ENCODE peak calls at places on chromosomes 7 and 10, in seven cellular contexts. One of them, this sample, is unnamed.

GRCh38 chr7:147547252-147547897 is 1043.2 kb upstream of the C7orf33 start:
- DNase-seq in fibroblast of lung: peak
- DNase-seq in CD8-positive, alpha-beta memory T cell: no peak
- DNase-seq in sigmoid colon: no peak
- DNase-seq in neural progenitor cell: peak
- DNase-seq in HCT116: no peak
- DNase-seq in effector memory CD4-positive, alpha-beta T cell: no peak
- DNase-seq in this sample: no peak

GRCh38 chr10:35335718-35336083 is 608 bp upstream of the CCNY start:
- DNase-seq in fibroblast of lung: no peak
- DNase-seq in CD8-positive, alpha-beta memory T cell: peak
- DNase-seq in sigmoid colon: no peak
- DNase-seq in neural progenitor cell: peak
- DNase-seq in HCT116: no peak
- DNase-seq in effector memory CD4-positive, alpha-beta T cell: no peak
- DNase-seq in this sample: no peak

GRCh38 chr7:106071356-106071998 is 40.6 kb downstream of the SYPL1 start:
- DNase-seq in fibroblast of lung: no peak
- DNase-seq in CD8-positive, alpha-beta memory T cell: no peak
- DNase-seq in sigmoid colon: no peak
- DNase-seq in neural progenitor cell: no peak
- DNase-seq in HCT116: no peak
- DNase-seq in effector memory CD4-positive, alpha-beta T cell: peak
- DNase-seq in this sample: no peak

GRCh38 chr7:9719303-9719702 is 1254.4 kb upstream of the PHF14 start:
- DNase-seq in fibroblast of lung: no peak
- DNase-seq in CD8-positive, alpha-beta memory T cell: no peak
- DNase-seq in sigmoid colon: no peak
- DNase-seq in neural progenitor cell: no peak
- DNase-seq in HCT116: no peak
- DNase-seq in effector memory CD4-positive, alpha-beta T cell: no peak
- DNase-seq in this sample: no peak

GRCh38 chr10:83372646-83373045 is 766.7 kb upstream of the GHITM start:
- DNase-seq in fibroblast of lung: no peak
- DNase-seq in CD8-positive, alpha-beta memory T cell: no peak
- DNase-seq in sigmoid colon: no peak
- DNase-seq in neural progenitor cell: no peak
- DNase-seq in HCT116: no peak
- DNase-seq in effector memory CD4-positive, alpha-beta T cell: no peak
- DNase-seq in this sample: no peak

GRCh38 chr10:99329891-99330674 is 927 bp downstream of the CNNM1 start:
- DNase-seq in fibroblast of lung: peak
- DNase-seq in CD8-positive, alpha-beta memory T cell: no peak
- DNase-seq in sigmoid colon: peak
- DNase-seq in neural progenitor cell: peak
- DNase-seq in HCT116: no peak
- DNase-seq in effector memory CD4-positive, alpha-beta T cell: no peak
- DNase-seq in this sample: no peak

GRCh38 chr7:152406491-152406890 is 29.3 kb downstream of the KMT2C start:
- DNase-seq in fibroblast of lung: no peak
- DNase-seq in CD8-positive, alpha-beta memory T cell: no peak
- DNase-seq in sigmoid colon: peak
- DNase-seq in neural progenitor cell: no peak
- DNase-seq in HCT116: no peak
- DNase-seq in effector memory CD4-positive, alpha-beta T cell: no peak
- DNase-seq in this sample: no peak

GRCh38 chr10:126459878-126460481 is 71.7 kb upstream of the ADAM12 start:
- DNase-seq in fibroblast of lung: peak
- DNase-seq in CD8-positive, alpha-beta memory T cell: no peak
- DNase-seq in sigmoid colon: no peak
- DNase-seq in neural progenitor cell: no peak
- DNase-seq in HCT116: peak
- DNase-seq in effector memory CD4-positive, alpha-beta T cell: no peak
- DNase-seq in this sample: no peak

GRCh38 chr10:50512743-50513416 is 110.9 kb downstream of the SGMS1 start:
- DNase-seq in fibroblast of lung: no peak
- DNase-seq in CD8-positive, alpha-beta memory T cell: peak
- DNase-seq in sigmoid colon: no peak
- DNase-seq in neural progenitor cell: no peak
- DNase-seq in HCT116: no peak
- DNase-seq in effector memory CD4-positive, alpha-beta T cell: no peak
- DNase-seq in this sample: no peak

GRCh38 chr7:158557441-158557755 is 30.2 kb downstream of the PTPRN2 start:
- DNase-seq in fibroblast of lung: no peak
- DNase-seq in CD8-positive, alpha-beta memory T cell: no peak
- DNase-seq in sigmoid colon: no peak
- DNase-seq in neural progenitor cell: no peak
- DNase-seq in HCT116: no peak
- DNase-seq in effector memory CD4-positive, alpha-beta T cell: no peak
- DNase-seq in this sample: no peak

GRCh38 chr10:69657866-69658265 is 27.8 kb downstream of the FAM241B start:
- DNase-seq in fibroblast of lung: no peak
- DNase-seq in CD8-positive, alpha-beta memory T cell: no peak
- DNase-seq in sigmoid colon: no peak
- DNase-seq in neural progenitor cell: no peak
- DNase-seq in HCT116: no peak
- DNase-seq in effector memory CD4-positive, alpha-beta T cell: no peak
- DNase-seq in this sample: no peak

GRCh38 chr7:79711660-79712059 is 258.2 kb upstream of the MAGI2 start:
- DNase-seq in fibroblast of lung: no peak
- DNase-seq in CD8-positive, alpha-beta memory T cell: no peak
- DNase-seq in sigmoid colon: no peak
- DNase-seq in neural progenitor cell: no peak
- DNase-seq in HCT116: no peak
- DNase-seq in effector memory CD4-positive, alpha-beta T cell: no peak
- DNase-seq in this sample: no peak

GRCh38 chr7:1948887-1949680 is 279.0 kb downstream of the ELFN1 start:
- DNase-seq in fibroblast of lung: no peak
- DNase-seq in CD8-positive, alpha-beta memory T cell: peak
- DNase-seq in sigmoid colon: peak
- DNase-seq in neural progenitor cell: no peak
- DNase-seq in HCT116: no peak
- DNase-seq in effector memory CD4-positive, alpha-beta T cell: no peak
- DNase-seq in this sample: no peak

GRCh38 chr7:1949681-1950055 is 279.6 kb downstream of the ELFN1 start:
- DNase-seq in fibroblast of lung: no peak
- DNase-seq in CD8-positive, alpha-beta memory T cell: peak
- DNase-seq in sigmoid colon: peak
- DNase-seq in neural progenitor cell: no peak
- DNase-seq in HCT116: no peak
- DNase-seq in effector memory CD4-positive, alpha-beta T cell: no peak
- DNase-seq in this sample: peak

GRCh38 chr7:1950623-1951523 is 280.8 kb downstream of the ELFN1 start:
- DNase-seq in fibroblast of lung: peak
- DNase-seq in CD8-positive, alpha-beta memory T cell: peak
- DNase-seq in sigmoid colon: no peak
- DNase-seq in neural progenitor cell: no peak
- DNase-seq in HCT116: no peak
- DNase-seq in effector memory CD4-positive, alpha-beta T cell: no peak
- DNase-seq in this sample: no peak

GRCh38 chr7:1951600-1951999 is 281.1 kb downstream of the MAD1L1 start:
- DNase-seq in fibroblast of lung: no peak
- DNase-seq in CD8-positive, alpha-beta memory T cell: no peak
- DNase-seq in sigmoid colon: no peak
- DNase-seq in neural progenitor cell: no peak
- DNase-seq in HCT116: no peak
- DNase-seq in effector memory CD4-positive, alpha-beta T cell: no peak
- DNase-seq in this sample: no peak

GRCh38 chr7:1950066-1950622 is 280.1 kb downstream of the ELFN1 start:
- DNase-seq in fibroblast of lung: no peak
- DNase-seq in CD8-positive, alpha-beta memory T cell: no peak
- DNase-seq in sigmoid colon: no peak
- DNase-seq in neural progenitor cell: no peak
- DNase-seq in HCT116: no peak
- DNase-seq in effector memory CD4-positive, alpha-beta T cell: no peak
- DNase-seq in this sample: no peak
- H3K27ac ChIP-seq in fibroblast of lung: no peak
- H3K27ac ChIP-seq in CD8-positive, alpha-beta memory T cell: no peak
- H3K27ac ChIP-seq in sigmoid colon: no peak
- H3K27ac ChIP-seq in neural progenitor cell: no peak
- H3K27ac ChIP-seq in HCT116: no peak
- H3K27ac ChIP-seq in effector memory CD4-positive, alpha-beta T cell: no peak
- H3K27ac ChIP-seq in this sample: no peak

GRCh38 chr10:124717358-124717757 is 26.8 kb downstream of the FAM53B start:
- DNase-seq in fibroblast of lung: no peak
- DNase-seq in CD8-positive, alpha-beta memory T cell: no peak
- DNase-seq in sigmoid colon: no peak
- DNase-seq in neural progenitor cell: no peak
- DNase-seq in HCT116: no peak
- DNase-seq in effector memory CD4-positive, alpha-beta T cell: no peak
- DNase-seq in this sample: no peak

GRCh38 chr10:124719213-124719851 is 24.8 kb downstream of the FAM53B start:
- DNase-seq in fibroblast of lung: peak
- DNase-seq in CD8-positive, alpha-beta memory T cell: peak
- DNase-seq in sigmoid colon: peak
- DNase-seq in neural progenitor cell: peak
- DNase-seq in HCT116: no peak
- DNase-seq in effector memory CD4-positive, alpha-beta T cell: peak
- DNase-seq in this sample: no peak

GRCh38 chr10:124715479-124715878 is 28.7 kb downstream of the FAM53B start:
- DNase-seq in fibroblast of lung: no peak
- DNase-seq in CD8-positive, alpha-beta memory T cell: peak
- DNase-seq in sigmoid colon: no peak
- DNase-seq in neural progenitor cell: no peak
- DNase-seq in HCT116: no peak
- DNase-seq in effector memory CD4-positive, alpha-beta T cell: no peak
- DNase-seq in this sample: no peak

GRCh38 chr10:124721295-124722052 is 22.7 kb downstream of the FAM53B start:
- DNase-seq in fibroblast of lung: peak
- DNase-seq in CD8-positive, alpha-beta memory T cell: peak
- DNase-seq in sigmoid colon: peak
- DNase-seq in neural progenitor cell: no peak
- DNase-seq in HCT116: no peak
- DNase-seq in effector memory CD4-positive, alpha-beta T cell: no peak
- DNase-seq in this sample: no peak

GRCh38 chr10:124717911-124718734 is 26.1 kb downstream of the FAM53B start:
- DNase-seq in fibroblast of lung: no peak
- DNase-seq in CD8-positive, alpha-beta memory T cell: peak
- DNase-seq in sigmoid colon: no peak
- DNase-seq in neural progenitor cell: no peak
- DNase-seq in HCT116: no peak
- DNase-seq in effector memory CD4-positive, alpha-beta T cell: peak
- DNase-seq in this sample: no peak
- H3K4me3 ChIP-seq in fibroblast of lung: no peak
- H3K4me3 ChIP-seq in CD8-positive, alpha-beta memory T cell: peak
- H3K4me3 ChIP-seq in sigmoid colon: no peak
- H3K4me3 ChIP-seq in neural progenitor cell: no peak
- H3K4me3 ChIP-seq in HCT116: no peak
- H3K4me3 ChIP-seq in effector memory CD4-positive, alpha-beta T cell: peak
- H3K4me3 ChIP-seq in this sample: no peak

GRCh38 chr10:110774069-110775021 is 97.4 kb upstream of the PDCD4 start:
- DNase-seq in fibroblast of lung: peak
- DNase-seq in CD8-positive, alpha-beta memory T cell: peak
- DNase-seq in sigmoid colon: no peak
- DNase-seq in neural progenitor cell: no peak
- DNase-seq in HCT116: peak
- DNase-seq in effector memory CD4-positive, alpha-beta T cell: no peak
- DNase-seq in this sample: no peak
- H3K27ac ChIP-seq in fibroblast of lung: no peak
- H3K27ac ChIP-seq in CD8-positive, alpha-beta memory T cell: peak
- H3K27ac ChIP-seq in sigmoid colon: peak
- H3K27ac ChIP-seq in neural progenitor cell: no peak
- H3K27ac ChIP-seq in HCT116: peak
- H3K27ac ChIP-seq in effector memory CD4-positive, alpha-beta T cell: no peak
- H3K27ac ChIP-seq in this sample: peak

DNA sequence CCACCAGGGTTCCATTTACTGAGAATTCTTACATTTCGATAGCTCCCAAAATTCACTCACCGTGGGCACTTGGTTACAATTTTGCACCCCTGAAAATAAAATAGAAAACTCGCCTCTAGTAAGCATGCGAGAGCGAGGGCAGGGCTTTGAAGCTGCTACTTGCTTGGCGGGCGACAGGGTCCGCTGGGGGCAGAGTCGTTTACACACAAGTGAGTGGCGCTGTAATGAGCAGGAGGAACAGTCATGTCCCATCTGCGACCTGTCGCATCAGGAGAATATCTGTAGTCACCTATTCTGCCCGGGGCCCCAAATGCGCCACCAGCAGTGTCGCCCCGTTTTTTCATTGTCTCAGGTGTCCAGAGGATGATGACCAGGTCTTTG is 1.2 kb upstream of the MEOX2 start:
- DNase-seq in fibroblast of lung: no peak
- DNase-seq in CD8-positive, alpha-beta memory T cell: no peak
- DNase-seq in sigmoid colon: no peak
- DNase-seq in neural progenitor cell: peak
- DNase-seq in HCT116: no peak
- DNase-seq in effector memory CD4-positive, alpha-beta T cell: no peak
- DNase-seq in this sample: no peak
- H3K4me3 ChIP-seq in fibroblast of lung: no peak
- H3K4me3 ChIP-seq in CD8-positive, alpha-beta memory T cell: no peak
- H3K4me3 ChIP-seq in sigmoid colon: peak
- H3K4me3 ChIP-seq in neural progenitor cell: peak
- H3K4me3 ChIP-seq in HCT116: no peak
- H3K4me3 ChIP-seq in effector memory CD4-positive, alpha-beta T cell: no peak
- H3K4me3 ChIP-seq in this sample: no peak

This sample was measured in RWPE2.